ENCODE peak calls at places on chromosomes 11 and 22, in ten cellular contexts. M is PC-9; T is PC-3; A is BE2C; N is hepatocyte; E is IMR-90; F is CD8-positive, alpha-beta T cell; L is pancreas; O is RWPE2; H is cardiac muscle cell. Y is an unnamed sample.
A peak's percentile ranks its signal among the peaks of the same experiment; 100 is the strongest.

GRCh38 chr11:122598971-122599370 is 56.6 kb upstream of the UBASH3B start:
- DNase-seq in M (no peak), T (no peak), A (no peak), N (no peak), E (no peak), F (no peak), L (no peak), O (no peak), H (no peak), Y (no peak)

GRCh38 chr22:38383417-38383816 is 66.2 kb upstream of the CSNK1E start:
- DNase-seq in M (no peak), T (peak; percentile 30), A (no peak), N (no peak), E (no peak), F (no peak), L (no peak), O (no peak), H (no peak), Y (no peak)

GRCh38 chr22:44523981-44524759 is 26.1 kb upstream of the RTL6 start:
- DNase-seq in M (no peak), T (no peak), A (no peak), N (peak; percentile 76), E (peak; percentile 99), F (no peak), L (no peak), O (no peak), H (peak; percentile 98), Y (no peak)

GRCh38 chr11:93519179-93519578 is 24.0 kb downstream of the SMCO4 start:
- DNase-seq in M (no peak), T (no peak), A (no peak), N (no peak), E (no peak), F (no peak), L (no peak), O (no peak), H (no peak), Y (no peak)

GRCh38 chr11:35116245-35116644 is 22.7 kb upstream of the CD44 start:
- DNase-seq in M (no peak), T (peak; percentile 75), A (no peak), N (no peak), E (no peak), F (no peak), L (no peak), O (no peak), H (no peak), Y (no peak)

GRCh38 chr11:57466680-57467079 is 6.4 kb downstream of the RTN4RL2 start:
- DNase-seq in M (no peak), T (no peak), A (no peak), N (no peak), E (no peak), F (no peak), L (no peak), O (no peak), H (no peak), Y (no peak)

GRCh38 chr22:44714703-44715350 is 12.8 kb downstream of the PRR5 start:
- DNase-seq in M (no peak), T (no peak), A (no peak), N (no peak), E (no peak), F (no peak), L (no peak), O (no peak), H (no peak), Y (no peak)

GRCh38 chr22:42281706-42282251 is 11.3 kb upstream of the TCF20 start:
- DNase-seq in M (no peak), T (no peak), A (no peak), N (no peak), E (no peak), F (no peak), L (no peak), O (peak; percentile 11), H (no peak), Y (no peak)

GRCh38 chr11:36455658-36456111 is 54.4 kb downstream of the TRAF6 start:
- DNase-seq in M (peak; percentile 93), T (peak; percentile 67), A (peak; percentile 47), N (peak; percentile 79), E (peak; percentile 98), F (no peak), L (no peak), O (no peak), H (peak; percentile 98), Y (no peak)

GRCh38 chr11:44595006-44595405 is 29.5 kb downstream of the CD82 start:
- DNase-seq in M (no peak), T (no peak), A (no peak), N (no peak), E (no peak), F (no peak), L (no peak), O (no peak), H (no peak), Y (no peak)

GRCh38 chr11:44589301-44589700 is 23.8 kb downstream of the CD82 start:
- DNase-seq in M (no peak), T (no peak), A (no peak), N (peak; percentile 48), E (peak; percentile 97), F (no peak), L (no peak), O (no peak), H (no peak), Y (no peak)

GRCh38 chr11:44590769-44591168 is 25.3 kb downstream of the CD82 start:
- DNase-seq in M (no peak), T (no peak), A (no peak), N (no peak), E (no peak), F (no peak), L (no peak), O (no peak), H (no peak), Y (no peak)

GRCh38 chr11:44593194-44593593 is 27.7 kb downstream of the CD82 start:
- DNase-seq in M (no peak), T (no peak), A (no peak), N (no peak), E (no peak), F (no peak), L (no peak), O (no peak), H (no peak), Y (no peak)

DNA sequence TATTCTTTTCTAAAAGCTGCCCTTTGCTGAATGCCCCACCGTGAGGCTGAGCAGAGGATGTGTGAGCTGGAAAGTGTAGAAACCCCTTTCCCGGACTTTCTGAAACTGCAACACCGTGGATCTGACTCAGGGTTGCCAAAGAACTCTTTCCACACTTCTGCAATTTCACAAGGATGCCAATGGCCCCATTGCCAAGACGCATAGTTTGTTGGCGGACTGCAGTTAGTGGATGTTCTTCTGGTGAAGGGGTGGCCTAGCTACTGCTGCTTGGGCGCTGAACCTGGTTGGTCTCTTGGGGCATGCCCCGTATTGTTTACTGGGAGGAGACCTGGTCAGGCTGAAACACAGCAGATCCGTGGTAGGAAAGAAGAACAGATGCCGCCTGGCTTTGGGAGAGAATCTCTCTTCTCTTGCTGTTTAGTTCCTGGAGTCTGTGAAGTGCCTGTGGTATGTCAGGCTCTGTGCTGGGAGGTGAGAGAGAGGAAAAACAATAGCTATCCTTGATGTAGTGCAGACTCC is 26.7 kb downstream of the CD82 start:
- DNase-seq in M (no peak), T (no peak), A (no peak), N (peak; percentile 57), E (peak; percentile 65), F (no peak), L (no peak), O (no peak), H (peak; percentile 88), Y (no peak)
- TF ChIP-seq CTCF in M (no peak), T (no peak), A (no peak), N (no peak), E (no peak), F (no peak), L (no peak), O (no peak), H (no peak), Y (no peak)

GRCh38 chr11:68432874-68433273 is 27.7 kb upstream of the PPP6R3 start:
- DNase-seq in M (no peak), T (no peak), A (no peak), N (no peak), E (no peak), F (no peak), L (no peak), O (peak; percentile 54), H (no peak), Y (no peak)
- H3K4me1 ChIP-seq in M (peaks cover 7% of the 10 kb centered on the region), T (peaks cover 22% of the 10 kb centered on the region), A (peaks cover 24% of the 10 kb centered on the region), N (no peaks in the 10 kb centered on the region), E (peaks cover 4% of the 10 kb centered on the region), F (no peaks in the 10 kb centered on the region), L (no peaks in the 10 kb centered on the region), O (no peaks in the 10 kb centered on the region), H (peaks cover 5% of the 10 kb centered on the region), Y (no peaks in the 10 kb centered on the region)

GRCh38 chr11:75595511-75595910 is 33.5 kb downstream of the SERPINH1 start:
- DNase-seq in M (no peak), T (no peak), A (no peak), N (no peak), E (no peak), F (no peak), L (no peak), O (no peak), H (no peak), Y (no peak)

GRCh38 chr11:75598264-75598663 is 36.2 kb downstream of the SERPINH1 start:
- DNase-seq in M (no peak), T (no peak), A (no peak), N (no peak), E (peak; percentile 35), F (no peak), L (no peak), O (no peak), H (no peak), Y (no peak)

GRCh38 chr11:75596914-75597313 is 34.9 kb downstream of the SERPINH1 start:
- DNase-seq in M (no peak), T (no peak), A (no peak), N (no peak), E (no peak), F (no peak), L (no peak), O (no peak), H (no peak), Y (no peak)

GRCh38 chr11:75598900-75599299 is 36.8 kb downstream of the SERPINH1 start:
- DNase-seq in M (no peak), T (no peak), A (no peak), N (no peak), E (no peak), F (no peak), L (no peak), O (no peak), H (no peak), Y (no peak)

DNA sequence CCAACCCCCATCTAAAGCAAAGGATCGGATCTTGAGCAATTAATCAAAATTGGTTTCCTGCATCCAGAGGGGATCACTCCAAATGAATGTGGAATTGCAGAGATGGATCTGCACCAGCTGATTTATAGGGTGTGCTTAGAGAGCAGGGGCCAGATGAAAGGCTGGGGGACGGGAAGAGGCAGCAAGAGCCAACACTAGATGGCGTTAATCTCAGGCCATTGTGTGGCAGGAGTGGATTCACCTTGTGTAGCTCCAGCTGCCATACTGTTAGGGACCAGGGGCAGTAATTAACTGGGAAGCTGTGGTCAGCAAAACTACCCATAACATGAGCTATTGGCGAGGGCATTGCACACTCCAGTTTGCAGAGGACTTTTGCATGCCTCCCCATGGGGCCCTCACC is 35.6 kb downstream of the SERPINH1 start:
- DNase-seq in M (no peak), T (peak; percentile 71), A (peak; percentile 60), N (peak; percentile 50), E (no peak), F (no peak), L (no peak), O (no peak), H (peak; percentile 47), Y (peak; percentile 76)
- TF ChIP-seq CTCF in M (peak; percentile 69), T (peak; percentile 94), A (peak; percentile 96), N (peak; percentile 45), E (peak; percentile 35), F (no peak), L (no peak), O (peak; percentile 65), H (peak; percentile 67), Y (peak; percentile 87)

GRCh38 chr11:108199446-108200321 is 22.8 kb downstream of the NPAT start:
- DNase-seq in M (peak; percentile 78), T (peak; percentile 53), A (no peak), N (no peak), E (peak; percentile 68), F (no peak), L (no peak), O (no peak), H (peak; percentile 82), Y (no peak)
- H3K4me1 ChIP-seq in M (peaks cover 21% of the 10 kb centered on the region), T (peaks cover 12% of the 10 kb centered on the region), A (no peaks in the 10 kb centered on the region), N (no peaks in the 10 kb centered on the region), E (peaks cover 3% of the 10 kb centered on the region), F (peaks cover 52% of the 10 kb centered on the region), L (no peaks in the 10 kb centered on the region), O (peaks cover 7% of the 10 kb centered on the region), H (no peaks in the 10 kb centered on the region), Y (no peaks in the 10 kb centered on the region)

Y was measured in Caco-2.